ENCODE peak calls at places on chromosomes 16 and 17, in four cellular contexts. L, Z, D and P are unnamed samples.
A peak's percentile ranks its signal among the peaks of the same experiment; 100 is the strongest.

GRCh38 chr17:30567231-30568116 is 90.3 kb downstream of the GOSR1 start:
- DNase-seq in D (no peak), Z (no peak), L (no peak), P (no peak)

GRCh38 chr17:78174870-78175642 is 6.7 kb downstream of the SYNGR2 start:
- DNase-seq in D (no peak), Z (no peak), L (no peak), P (peak; percentile 62)

GRCh38 chr17:66275651-66276050 is 26.8 kb upstream of the PRKCA start:
- DNase-seq in D (no peak), L (no peak), Z (peak; percentile 97), P (peak; percentile 82)

GRCh38 chr17:69466905-69467630 is 52.6 kb downstream of the MAP2K6 start:
- DNase-seq in L (no peak), D (no peak), Z (no peak), P (no peak)

GRCh38 chr16:25109643-25110042 is 1.9 kb upstream of the LCMT1 start:
- DNase-seq in L (no peak), Z (peak; percentile 87), D (no peak), P (no peak)

GRCh38 chr16:65318590-65319267 is 196.9 kb upstream of the CDH11 start:
- DNase-seq in L (no peak), D (no peak), Z (no peak), P (no peak)

GRCh38 chr16:14369734-14370598 is 260.1 kb downstream of the PARN start:
- DNase-seq in L (no peak), Z (no peak), D (no peak), P (no peak)

GRCh38 chr16:72844225-72844920 is 203.6 kb downstream of the ZFHX3 start:
- DNase-seq in L (peak; percentile 59), D (no peak), Z (no peak), P (no peak)

GRCh38 chr17:71500761-71501555 is 619.9 kb upstream of the SOX9 start:
- DNase-seq in L (no peak), Z (no peak), D (no peak), P (no peak)

GRCh38 chr16:88920618-88921602 is 54.5 kb upstream of the PABPN1L start:
- DNase-seq in Z (no peak), L (no peak), D (no peak), P (peak; percentile 14)

GRCh38 chr17:14205992-14206461 is 30.6 kb downstream of the CDRT15 start:
- DNase-seq in L (no peak), Z (peak; percentile 86), D (peak; percentile 64), P (peak; percentile 94)

GRCh38 chr17:37179893-37180292 is 195.9 kb upstream of the C17orf78 start:
- DNase-seq in D (no peak), Z (peak; percentile 10), L (no peak), P (no peak)

GRCh38 chr17:37671813-37672544 is 28.7 kb upstream of the DDX52 start:
- DNase-seq in L (no peak), D (no peak), Z (no peak), P (no peak)

GRCh38 chr16:23398987-23399805 is 53.8 kb downstream of the COG7 start:
- DNase-seq in Z (no peak), D (no peak), L (peak; percentile 52), P (no peak)

DNA sequence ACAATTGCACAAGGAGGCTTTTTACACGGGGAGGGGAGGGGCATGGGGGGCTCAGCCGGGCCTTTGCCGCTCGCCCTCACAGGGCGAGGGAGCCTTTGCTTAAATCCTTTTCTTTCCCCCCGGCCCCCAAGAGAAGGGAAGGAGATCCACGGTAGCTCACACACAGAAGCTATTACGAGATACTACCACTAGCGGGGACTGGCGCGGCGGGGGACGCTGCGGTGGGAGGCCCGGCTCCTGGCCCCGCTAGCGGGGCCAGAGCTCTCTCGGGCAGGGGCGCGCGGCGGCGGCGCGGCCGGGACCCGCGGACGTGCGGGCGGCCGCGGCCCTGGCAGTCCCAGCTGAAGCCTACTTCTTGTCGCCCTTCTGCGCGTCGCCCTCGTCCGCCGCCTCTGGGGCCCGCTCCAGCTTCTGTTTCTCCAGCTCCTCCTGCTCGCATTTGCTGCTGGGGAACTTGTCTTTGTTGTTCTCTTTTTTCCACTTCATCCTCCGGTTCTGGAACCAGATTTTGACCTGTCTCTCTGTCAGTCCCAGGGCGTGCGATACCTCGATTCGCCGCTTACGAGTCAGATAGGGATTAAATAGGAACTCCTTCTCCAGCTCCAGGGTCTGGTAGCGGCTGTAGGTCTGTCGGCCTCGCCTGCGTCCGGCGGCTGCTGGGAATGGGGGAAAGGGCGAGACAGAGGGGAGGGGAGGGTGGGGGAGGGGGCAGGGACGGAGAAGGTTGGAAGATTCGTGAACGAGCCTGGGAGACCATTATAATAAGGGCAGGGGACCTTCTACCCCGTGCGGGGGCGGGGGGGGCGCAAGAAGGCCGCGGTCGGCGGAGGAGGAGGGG is 2.0 kb downstream of the HOXB8 start:
- DNase-seq in D (no peak), Z (no peak), L (peak; percentile 55), P (no peak)
- H3K4me3 ChIP-seq in D (no peak overlapping the region), Z (peak overlapping the region; percentile 80), L (peak overlapping the region; percentile 14), P (no peak overlapping the region)

GRCh38 chr16:31002252-31002700 is 8.2 kb downstream of the STX1B start:
- DNase-seq in Z (no peak), L (no peak), D (no peak), P (no peak)
- TF ChIP-seq CTCF in Z (no peak), L (no peak), D (no peak), P (no peak)

GRCh38 chr16:29678691-29679267 is at the start of gene QPRT:
- DNase-seq in Z (no peak), D (no peak), L (peak; percentile 90), P (no peak)
- H3K4me3 ChIP-seq in Z (no peak within 1 kb of the TSS), D (peak within 1 kb of the TSS; percentile 62), L (peak within 1 kb of the TSS; percentile 52), P (no peak within 1 kb of the TSS)

GRCh38 chr16:51937771-51938170 is 609.2 kb downstream of the TOX3 start:
- DNase-seq in L (no peak), Z (no peak), D (no peak), P (no peak)

GRCh38 chr16:51938861-51939260 is 608.1 kb downstream of the TOX3 start:
- DNase-seq in Z (no peak), D (no peak), L (no peak), P (no peak)

GRCh38 chr16:51940183-51940582 is 606.8 kb downstream of the TOX3 start:
- DNase-seq in D (no peak), L (no peak), Z (no peak), P (no peak)

GRCh38 chr16:51939371-51940005 is 607.5 kb downstream of the TOX3 start:
- DNase-seq in Z (no peak), D (no peak), L (no peak), P (no peak)

DNA sequence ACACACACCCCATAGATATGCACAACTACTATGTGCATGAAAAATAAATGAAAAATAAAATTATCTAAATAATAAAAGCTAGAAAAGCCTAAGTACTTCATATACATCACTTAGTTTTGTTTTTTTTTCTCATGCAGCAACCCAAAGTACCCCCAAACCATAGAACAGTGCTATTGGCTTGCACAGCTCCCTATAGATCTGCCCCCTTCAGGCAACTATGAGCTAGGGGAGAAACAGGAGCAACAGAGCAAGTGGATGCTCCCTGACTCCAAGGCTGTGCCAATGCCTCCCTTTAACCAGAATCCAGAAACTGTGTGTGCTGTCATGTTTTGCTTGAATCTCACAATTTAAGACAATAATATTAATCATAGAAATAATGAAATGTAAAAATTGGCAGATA is 605.5 kb downstream of the TOX3 start:
- DNase-seq in Z (no peak), L (no peak), D (no peak), P (no peak)
- TF ChIP-seq CTCF in Z (no peak), L (no peak), D (no peak), P (no peak)

DNA sequence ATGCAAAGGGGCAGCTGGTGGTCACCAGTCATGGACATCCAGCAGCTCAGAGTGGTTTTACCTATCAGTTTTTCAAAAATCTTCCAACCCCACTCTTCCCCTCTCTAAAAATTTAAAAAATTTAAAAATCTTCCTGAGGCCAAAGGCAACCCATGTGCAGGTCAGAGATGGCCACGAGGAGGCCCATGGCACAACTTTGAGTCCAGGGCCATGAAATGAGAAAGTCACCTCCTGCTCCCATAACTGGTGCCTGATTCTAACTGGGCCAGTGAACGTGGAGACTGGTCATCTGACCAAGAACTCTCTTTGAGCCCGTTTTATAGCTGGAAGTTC is 124.4 kb downstream of the XYLT1 start:
- DNase-seq in Z (no peak), D (no peak), L (no peak), P (no peak)
- H3K4me3 ChIP-seq in Z (no peak overlapping the region), D (no peak overlapping the region), L (no peak overlapping the region), P (no peak overlapping the region)

GRCh38 chr17:79722787-79723186 is 8.0 kb upstream of the ENPP7 start:
- DNase-seq in Z (no peak), D (no peak), L (no peak), P (no peak)

GRCh38 chr17:79716183-79716797 is 14.5 kb upstream of the ENPP7 start:
- DNase-seq in L (no peak), Z (no peak), D (no peak), P (no peak)

GRCh38 chr17:79720705-79721295 is 9.9 kb upstream of the ENPP7 start:
- DNase-seq in L (no peak), D (no peak), Z (no peak), P (no peak)

GRCh38 chr17:79721993-79722671 is 8.6 kb upstream of the ENPP7 start:
- DNase-seq in Z (no peak), D (no peak), L (peak; percentile 51), P (no peak)
- TF ChIP-seq CTCF in Z (peak; percentile 39), D (no peak), L (peak; percentile 9), P (peak; percentile 42)

GRCh38 chr17:40562841-40563370 is 2.4 kb downstream of the CCR7 start:
- DNase-seq in L (no peak), D (no peak), Z (no peak), P (no peak)
- H3K4me3 ChIP-seq in L (no peak overlapping the region), D (no peak overlapping the region), Z (no peak overlapping the region), P (no peak overlapping the region)